ENCODE peak calls at places on chromosome 14, in six cellular contexts. S is heart right ventricle; E is CD4-positive, alpha-beta memory T cell; J is WERI-Rb-1; T is OCI-LY7; G is psoas muscle. L is an unnamed sample.

GRCh38 chr14:21072781-21073339 is 2.8 kb downstream of the ARHGEF40 start:
- DNase-seq in S (no peak), E (no peak), J (no peak), T (no peak), G (no peak), L (no peak)

GRCh38 chr14:52473557-52473956 is 78.7 kb downstream of the TXNDC16 start:
- DNase-seq in S (no peak), E (peak; percentile 49), J (no peak), T (peak; percentile 14), G (no peak), L (no peak)

GRCh38 chr14:96249016-96249415 is 7.0 kb upstream of the BDKRB1 start:
- DNase-seq in S (no peak), E (no peak), J (no peak), T (no peak), G (peak; percentile 56), L (no peak)

GRCh38 chr14:41362134-41362533 is 244.5 kb upstream of the LRFN5 start:
- DNase-seq in S (no peak), E (no peak), J (no peak), T (no peak), G (no peak), L (no peak)

GRCh38 chr14:54086780-54087179 is 130.2 kb upstream of the BMP4 start:
- DNase-seq in S (no peak), E (no peak), J (no peak), T (no peak), G (no peak), L (no peak)

GRCh38 chr14:35369701-35370191 is 34.8 kb downstream of the NFKBIA start:
- DNase-seq in S (no peak), E (no peak), J (no peak), T (no peak), G (no peak), L (no peak)

GRCh38 chr14:36625436-36625835 is 36.2 kb upstream of the PAX9 start:
- DNase-seq in S (no peak), E (no peak), J (no peak), T (no peak), G (no peak), L (no peak)

GRCh38 chr14:61653507-61653906 is 41.8 kb upstream of the HIF1A start:
- DNase-seq in S (peak; percentile 49), E (no peak), J (peak; percentile 41), T (no peak), G (no peak), L (no peak)

GRCh38 chr14:91363776-91364523 is 53.7 kb downstream of the CCDC88C start:
- DNase-seq in S (no peak), E (no peak), J (no peak), T (peak; percentile 94), G (no peak), L (no peak)

GRCh38 chr14:99758121-99758871 is 34.9 kb upstream of the EML1 start:
- DNase-seq in S (no peak), E (no peak), J (no peak), T (no peak), G (no peak), L (no peak)

GRCh38 chr14:29548948-29549370 is 378.7 kb downstream of the PRKD1 start:
- DNase-seq in S (peak; percentile 15), E (no peak), J (peak; percentile 11), T (peak; percentile 44), G (no peak), L (no peak)

GRCh38 chr14:53148612-53149202 is 4.4 kb downstream of the DDHD1 start:
- DNase-seq in S (no peak), E (no peak), J (no peak), T (no peak), G (no peak), L (no peak)

GRCh38 chr14:99462211-99462610 is 18.4 kb downstream of the SETD3 start:
- DNase-seq in S (no peak), E (no peak), J (no peak), T (no peak), G (no peak), L (no peak)

GRCh38 chr14:24952851-24953666 is 96.9 kb downstream of the STXBP6 start:
- DNase-seq in S (no peak), E (no peak), J (no peak), T (no peak), G (no peak), L (no peak)

GRCh38 chr14:100708349-100709217 is 18.1 kb upstream of the DLK1 start:
- DNase-seq in S (peak; percentile 50), E (no peak), J (peak; percentile 54), T (no peak), G (peak; percentile 53), L (no peak)

DNA sequence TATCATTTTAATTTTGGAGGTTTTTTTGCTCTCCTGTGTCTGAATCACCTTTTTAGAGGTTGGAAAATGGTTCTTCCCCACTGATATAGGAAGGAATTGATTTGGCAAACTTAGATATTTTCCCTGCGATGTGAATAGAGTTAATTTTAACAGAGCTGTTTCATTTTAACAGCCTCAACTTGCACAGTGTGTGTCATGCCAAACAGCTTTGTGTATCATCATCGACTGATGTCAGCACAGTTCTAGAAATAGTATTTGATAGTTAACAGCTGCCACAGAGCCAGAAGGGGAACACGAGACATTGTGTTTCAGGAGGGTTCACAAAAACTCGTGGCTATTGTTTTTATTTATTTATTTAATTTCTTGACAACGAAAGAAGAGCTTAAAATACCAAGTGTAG is 243.2 kb upstream of the FOXN3 start:
- DNase-seq in S (peak; percentile 43), E (no peak), J (no peak), T (no peak), G (no peak), L (no peak)
- H3K27ac ChIP-seq in S (peak overlapping the region; percentile 47), E (no peak overlapping the region), J (no peak overlapping the region), T (no peak overlapping the region), G (peak overlapping the region; percentile 80), L (no peak overlapping the region)

GRCh38 chr14:68495101-68495637 is 297.7 kb downstream of the ZFP36L1 start:
- DNase-seq in S (no peak), E (peak; percentile 22), J (no peak), T (peak; percentile 67), G (no peak), L (no peak)
- H3K27ac ChIP-seq in S (no peak overlapping the region), E (no peak overlapping the region), J (no peak overlapping the region), T (no peak overlapping the region), G (no peak overlapping the region), L (no peak overlapping the region)

DNA sequence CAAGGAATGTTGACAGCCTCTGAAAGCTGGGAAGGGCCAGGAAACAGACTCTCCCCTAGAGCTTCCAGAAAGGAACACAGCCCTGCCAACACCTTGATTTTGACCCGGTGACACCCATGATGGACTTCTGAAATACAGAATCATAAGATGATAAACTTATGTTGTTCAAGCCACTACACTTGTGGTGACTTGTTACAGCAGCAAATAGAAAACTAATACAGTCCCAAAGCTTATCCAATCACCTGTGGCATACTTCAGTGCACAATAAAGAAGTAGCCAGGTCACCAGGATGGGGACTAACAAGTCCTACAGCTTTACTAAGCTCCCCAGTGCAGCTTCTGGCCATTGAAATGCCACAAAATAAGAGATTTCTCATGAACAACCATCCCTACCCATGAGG is 5.4 kb downstream of the STON2 start:
- DNase-seq in S (no peak), E (no peak), J (no peak), T (no peak), G (no peak), L (no peak)
- H3K27ac ChIP-seq in S (no peak overlapping the region), E (no peak overlapping the region), J (no peak overlapping the region), T (no peak overlapping the region), G (no peak overlapping the region), L (no peak overlapping the region)

DNA sequence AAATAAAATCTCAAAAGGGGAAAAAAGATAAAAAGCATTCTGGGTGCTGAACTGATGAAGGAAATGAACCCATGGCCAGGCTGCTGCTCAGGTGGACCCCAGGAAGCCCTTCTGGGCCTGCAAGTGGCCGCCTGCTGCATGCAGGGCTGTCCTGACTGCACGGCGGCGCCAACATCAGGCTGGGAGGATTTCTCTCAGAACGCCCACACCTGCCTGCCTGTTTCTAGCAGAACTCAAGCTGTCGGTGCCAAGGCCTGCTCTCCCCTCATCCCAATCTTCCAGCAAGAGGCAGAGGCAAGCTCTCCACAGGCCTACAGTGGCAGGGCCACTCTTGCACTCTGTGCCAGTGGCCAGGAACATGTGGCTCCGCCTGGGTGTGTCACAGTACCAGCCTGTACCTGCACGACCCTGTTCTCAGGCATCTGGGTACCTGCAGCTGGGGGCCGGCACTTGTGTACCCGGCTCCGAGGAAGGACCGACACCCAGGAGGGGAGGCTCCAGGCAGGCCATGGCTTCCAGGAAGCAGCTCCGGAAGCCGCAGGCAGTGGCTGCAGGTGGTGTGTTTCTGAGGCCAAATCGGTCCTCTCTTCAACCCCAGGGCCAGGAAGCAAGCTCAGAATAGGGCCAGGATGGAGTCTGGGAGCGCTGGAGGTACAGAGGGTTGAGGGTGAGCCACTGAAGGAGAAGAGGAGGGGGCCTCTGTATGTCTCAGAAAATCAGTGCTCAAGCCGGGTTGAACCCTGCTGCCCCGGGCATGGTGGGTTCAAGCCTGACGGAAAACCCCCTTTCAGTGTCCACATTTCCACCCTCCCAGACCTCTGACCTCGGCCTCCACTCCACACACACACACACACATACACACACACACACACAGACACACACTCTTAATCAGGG is 2.5 kb upstream of the INF2 start:
- DNase-seq in S (no peak), E (no peak), J (no peak), T (peak; percentile 54), G (no peak), L (peak; percentile 17)
- H3K27ac ChIP-seq in S (no peak overlapping the region), E (peak overlapping the region; percentile 21), J (no peak overlapping the region), T (peak overlapping the region; percentile 67), G (no peak overlapping the region), L (no peak overlapping the region)

DNA sequence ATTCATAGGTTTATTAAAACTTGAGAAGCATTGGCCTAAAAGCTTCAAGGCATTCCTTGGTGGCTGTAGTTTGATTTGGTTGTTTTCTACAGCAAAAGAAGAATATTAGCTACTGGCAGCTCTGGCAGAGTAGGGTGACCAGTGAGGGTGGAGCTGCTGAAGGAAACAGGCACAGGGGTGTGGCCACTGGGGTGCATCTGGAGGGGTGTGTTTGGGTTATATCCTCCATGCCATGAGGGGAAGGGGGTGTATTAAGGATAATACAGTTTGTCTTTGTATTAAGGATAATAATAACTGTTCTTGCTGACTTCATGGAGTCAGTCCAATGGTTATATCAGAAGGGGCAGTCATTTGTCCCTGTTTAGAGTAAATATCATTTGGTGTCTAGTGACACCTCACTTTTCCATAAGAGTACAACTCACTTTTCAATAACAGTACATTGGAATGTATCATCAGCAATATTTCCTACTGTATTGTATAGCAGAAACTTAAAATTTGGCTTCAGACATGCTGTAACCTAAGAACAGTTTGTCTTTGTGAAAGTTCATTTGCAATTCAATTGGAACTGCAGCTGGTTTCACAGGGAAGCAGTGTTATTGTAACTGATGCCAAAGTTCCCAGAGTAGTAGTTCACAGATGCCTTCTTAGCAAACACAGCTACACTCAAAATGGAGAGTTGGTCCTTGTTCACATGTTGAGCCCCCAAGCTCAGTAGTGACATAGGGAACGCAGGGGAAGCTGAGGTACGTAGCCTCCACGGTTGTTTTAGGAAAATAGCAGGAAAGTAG is 23.2 kb downstream of the PPP1R36 start:
- DNase-seq in S (no peak), E (no peak), J (no peak), T (no peak), G (no peak), L (no peak)
- H3K27ac ChIP-seq in S (peak overlapping the region; percentile 32), E (no peak overlapping the region), J (no peak overlapping the region), T (no peak overlapping the region), G (peak overlapping the region; percentile 90), L (no peak overlapping the region)